ENCODE peak calls at places on chromosomes 2 and 18, in ten cellular contexts. H is upper lobe of right lung, G is tibial artery, Y is fibroblast of lung, R is colonic mucosa, P is mesendoderm, K is aorta, T is cardiac muscle cell, L is vagina, A is Peyer's patch. Z is an unnamed sample.

GRCh38 chr2:237878321-237879057 is 19.1 kb downstream of the RAMP1 start:
- DNase-seq in H (peak), G (peak), Y (no peak), R (no peak), P (no peak), K (peak), T (no peak), L (no peak), A (peak), Z (no peak)

GRCh38 chr2:64663402-64663801 is 9.7 kb upstream of the SERTAD2 start:
- DNase-seq in H (no peak), G (no peak), Y (no peak), R (no peak), P (no peak), K (no peak), T (no peak), L (no peak), A (no peak), Z (no peak)

GRCh38 chr2:2234398-2234797 is 96.7 kb downstream of the MYT1L start:
- DNase-seq in H (no peak), G (no peak), Y (no peak), R (no peak), P (peak), K (no peak), T (no peak), L (no peak), A (no peak), Z (no peak)

GRCh38 chr2:107808023-107808422 is 18.7 kb upstream of the RGPD4 start:
- DNase-seq in H (no peak), G (no peak), Y (no peak), R (no peak), P (no peak), K (no peak), T (no peak), L (no peak), A (no peak), Z (no peak)

GRCh38 chr18:24055009-24055804 is 40.7 kb downstream of the TTC39C start:
- DNase-seq in H (no peak), G (no peak), Y (no peak), R (no peak), P (no peak), K (no peak), T (no peak), L (no peak), A (no peak), Z (no peak)

GRCh38 chr2:15844099-15844801 is 96.1 kb upstream of the MYCN start:
- DNase-seq in H (no peak), G (no peak), Y (no peak), R (no peak), P (peak), K (no peak), T (no peak), L (peak), A (no peak), Z (no peak)

GRCh38 chr2:232460171-232460570 is 4.2 kb downstream of the ALPI start:
- DNase-seq in H (no peak), G (no peak), Y (no peak), R (no peak), P (no peak), K (no peak), T (no peak), L (no peak), A (peak), Z (no peak)

GRCh38 chr2:176637497-176638166 is 368.4 kb downstream of the MTX2 start:
- DNase-seq in H (peak), G (no peak), Y (peak), R (peak), P (peak), K (peak), T (no peak), L (peak), A (peak), Z (no peak)

GRCh38 chr2:189579585-189579984 is 1.0 kb downstream of the SLC40A1 start:
- DNase-seq in H (no peak), G (no peak), Y (no peak), R (no peak), P (no peak), K (no peak), T (no peak), L (no peak), A (no peak), Z (no peak)

GRCh38 chr2:101142163-101142562 is 9.0 kb downstream of the TBC1D8 start:
- DNase-seq in H (no peak), G (no peak), Y (no peak), R (no peak), P (no peak), K (no peak), T (no peak), L (no peak), A (no peak), Z (no peak)

GRCh38 chr18:11251891-11252270 is 102.5 kb upstream of the PIEZO2 start:
- DNase-seq in H (no peak), G (no peak), Y (peak), R (no peak), P (no peak), K (no peak), T (no peak), L (no peak), A (no peak), Z (no peak)

GRCh38 chr2:151851761-151852160 is 23.5 kb upstream of the ARL5A start:
- DNase-seq in H (no peak), G (no peak), Y (peak), R (no peak), P (no peak), K (no peak), T (peak), L (no peak), A (no peak), Z (no peak)

GRCh38 chr2:127437781-127438726 is 19.8 kb downstream of the PROC start:
- DNase-seq in H (peak), G (no peak), Y (no peak), R (peak), P (peak), K (no peak), T (no peak), L (no peak), A (no peak), Z (no peak)

GRCh38 chr2:138030459-138030858 is 66.2 kb downstream of the HNMT start:
- DNase-seq in H (no peak), G (no peak), Y (peak), R (no peak), P (no peak), K (no peak), T (no peak), L (no peak), A (no peak), Z (no peak)

GRCh38 chr2:103902347-103902746 is 951.6 kb upstream of the POU3F3 start:
- DNase-seq in H (no peak), G (no peak), Y (no peak), R (no peak), P (no peak), K (no peak), T (no peak), L (no peak), A (no peak), Z (no peak)

GRCh38 chr2:218289639-218290315 is 2.5 kb downstream of the TMBIM1 start:
- DNase-seq in H (no peak), G (peak), Y (peak), R (peak), P (no peak), K (no peak), T (no peak), L (no peak), A (peak), Z (peak)

GRCh38 chr2:86072271-86072858 is 33.3 kb downstream of the POLR1A start:
- DNase-seq in H (no peak), G (peak), Y (peak), R (no peak), P (no peak), K (peak), T (no peak), L (no peak), A (peak), Z (no peak)

GRCh38 chr18:9876523-9876866 is 9.3 kb upstream of the TXNDC2 start:
- DNase-seq in H (no peak), G (no peak), Y (no peak), R (no peak), P (no peak), K (no peak), T (no peak), L (no peak), A (no peak), Z (no peak)

GRCh38 chr2:219803294-219803693 is 175.9 kb downstream of the SLC4A3 start:
- DNase-seq in H (no peak), G (no peak), Y (peak), R (no peak), P (no peak), K (no peak), T (no peak), L (no peak), A (no peak), Z (no peak)

GRCh38 chr2:67463810-67464209 is 66.7 kb downstream of the ETAA1 start:
- DNase-seq in H (no peak), G (no peak), Y (peak), R (no peak), P (no peak), K (no peak), T (no peak), L (no peak), A (no peak), Z (no peak)

GRCh38 chr2:71783815-71784214 is 330.5 kb downstream of the DYSF start:
- DNase-seq in H (no peak), G (peak), Y (no peak), R (peak), P (no peak), K (no peak), T (no peak), L (no peak), A (no peak), Z (peak)

GRCh38 chr2:71784734-71785549 is 331.6 kb downstream of the DYSF start:
- DNase-seq in H (no peak), G (peak), Y (peak), R (peak), P (peak), K (no peak), T (no peak), L (peak), A (no peak), Z (peak)

GRCh38 chr2:71787108-71787415 is 333.7 kb downstream of the DYSF start:
- DNase-seq in H (no peak), G (no peak), Y (no peak), R (peak), P (no peak), K (no peak), T (no peak), L (peak), A (no peak), Z (no peak)

GRCh38 chr2:71786291-71787107 is 333.1 kb downstream of the DYSF start:
- DNase-seq in H (no peak), G (peak), Y (no peak), R (peak), P (no peak), K (no peak), T (no peak), L (peak), A (no peak), Z (no peak)

GRCh38 chr2:71785550-71785951 is 332.2 kb downstream of the DYSF start:
- DNase-seq in H (no peak), G (peak), Y (no peak), R (peak), P (no peak), K (no peak), T (no peak), L (peak), A (no peak), Z (peak)
- H3K27ac ChIP-seq in H (no peak), G (no peak), Y (no peak), R (no peak), P (no peak), K (no peak), T (no peak), L (no peak), A (no peak), Z (no peak)

DNA sequence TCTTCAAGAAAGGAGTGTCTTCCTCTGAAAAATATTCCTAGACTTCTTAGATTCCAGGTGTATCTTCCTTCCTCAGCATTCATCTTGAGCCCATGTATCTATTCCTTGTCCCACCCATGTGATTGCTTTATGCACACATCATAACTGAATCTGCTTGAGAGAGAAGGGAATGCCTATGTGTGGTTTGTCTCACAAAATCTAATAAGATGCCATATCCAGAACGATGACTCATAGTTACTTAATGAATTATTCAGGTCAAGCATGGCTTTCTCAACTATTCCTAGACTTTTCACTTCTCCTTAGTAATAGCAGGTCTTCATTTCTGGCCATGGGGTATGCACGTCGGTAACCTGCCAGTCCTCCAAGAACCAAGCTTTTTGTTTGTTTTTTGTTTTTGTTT is 121.8 kb downstream of the SETBP1 start:
- DNase-seq in H (no peak), G (no peak), Y (peak), R (no peak), P (no peak), K (no peak), T (no peak), L (no peak), A (no peak), Z (no peak)
- H3K27ac ChIP-seq in H (peak), G (peak), Y (no peak), R (peak), P (no peak), K (peak), T (peak), L (peak), A (peak), Z (peak)

DNA sequence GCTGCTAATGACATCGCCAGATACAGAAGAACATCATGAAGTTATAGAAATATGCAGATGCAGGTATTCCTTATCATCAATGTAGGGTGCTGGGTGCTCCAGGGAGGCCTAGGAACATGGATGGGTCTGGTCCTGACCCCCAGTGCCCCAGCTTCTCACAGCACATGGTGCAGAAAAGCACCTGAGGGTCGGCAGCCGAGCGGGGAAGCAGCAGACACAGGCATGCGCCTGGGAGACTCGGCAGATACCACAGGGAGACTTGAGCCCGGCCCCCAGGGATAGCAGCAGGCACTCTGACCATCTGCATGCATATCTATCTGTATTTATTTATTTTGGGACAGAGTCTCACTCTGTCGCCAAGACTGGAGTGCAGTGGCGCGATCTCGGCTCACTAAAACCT is 43.2 kb downstream of the TMEM18 start:
- DNase-seq in H (no peak), G (no peak), Y (no peak), R (no peak), P (no peak), K (no peak), T (no peak), L (peak), A (no peak), Z (peak)
- H3K27ac ChIP-seq in H (no peak), G (no peak), Y (no peak), R (no peak), P (no peak), K (no peak), T (no peak), L (no peak), A (no peak), Z (no peak)

DNA sequence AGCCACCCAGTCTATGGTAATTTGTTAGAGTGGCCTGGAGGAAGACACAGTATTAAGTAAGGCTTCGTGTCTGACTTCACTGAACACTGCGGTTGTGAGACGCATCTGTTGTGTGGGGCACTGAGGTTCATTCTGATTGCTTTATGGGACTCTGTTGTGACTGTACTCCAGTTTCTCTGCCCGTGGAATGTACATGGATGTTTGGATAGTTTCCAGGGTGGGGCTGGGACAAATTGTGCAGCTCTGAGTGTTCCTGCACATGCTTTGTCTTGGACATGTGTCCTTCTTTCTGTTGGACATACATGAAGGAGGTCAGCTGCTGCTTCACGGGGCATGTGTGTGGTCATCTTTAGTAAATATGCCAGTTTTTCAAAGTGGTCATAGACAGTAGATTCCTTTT is 58.5 kb downstream of the ODC1 start:
- DNase-seq in H (no peak), G (no peak), Y (no peak), R (no peak), P (no peak), K (no peak), T (no peak), L (no peak), A (peak), Z (no peak)
- H3K27ac ChIP-seq in H (peak), G (no peak), Y (no peak), R (no peak), P (no peak), K (no peak), T (no peak), L (no peak), A (peak), Z (no peak)

GRCh38 chr2:54572636-54573531 is 116.8 kb downstream of the SPTBN1 start:
- DNase-seq in H (no peak), G (no peak), Y (peak), R (no peak), P (no peak), K (no peak), T (no peak), L (no peak), A (no peak), Z (no peak)
- H3K27ac ChIP-seq in H (peak), G (peak), Y (peak), R (peak), P (peak), K (peak), T (peak), L (peak), A (peak), Z (peak)

GRCh38 chr2:240998706-240999000 is 235 bp downstream of the SNED1 start:
- DNase-seq in H (no peak), G (no peak), Y (no peak), R (no peak), P (no peak), K (no peak), T (no peak), L (no peak), A (no peak), Z (no peak)
- H3K27ac ChIP-seq in H (peak), G (peak), Y (no peak), R (no peak), P (no peak), K (peak), T (no peak), L (peak), A (no peak), Z (peak)

DNA sequence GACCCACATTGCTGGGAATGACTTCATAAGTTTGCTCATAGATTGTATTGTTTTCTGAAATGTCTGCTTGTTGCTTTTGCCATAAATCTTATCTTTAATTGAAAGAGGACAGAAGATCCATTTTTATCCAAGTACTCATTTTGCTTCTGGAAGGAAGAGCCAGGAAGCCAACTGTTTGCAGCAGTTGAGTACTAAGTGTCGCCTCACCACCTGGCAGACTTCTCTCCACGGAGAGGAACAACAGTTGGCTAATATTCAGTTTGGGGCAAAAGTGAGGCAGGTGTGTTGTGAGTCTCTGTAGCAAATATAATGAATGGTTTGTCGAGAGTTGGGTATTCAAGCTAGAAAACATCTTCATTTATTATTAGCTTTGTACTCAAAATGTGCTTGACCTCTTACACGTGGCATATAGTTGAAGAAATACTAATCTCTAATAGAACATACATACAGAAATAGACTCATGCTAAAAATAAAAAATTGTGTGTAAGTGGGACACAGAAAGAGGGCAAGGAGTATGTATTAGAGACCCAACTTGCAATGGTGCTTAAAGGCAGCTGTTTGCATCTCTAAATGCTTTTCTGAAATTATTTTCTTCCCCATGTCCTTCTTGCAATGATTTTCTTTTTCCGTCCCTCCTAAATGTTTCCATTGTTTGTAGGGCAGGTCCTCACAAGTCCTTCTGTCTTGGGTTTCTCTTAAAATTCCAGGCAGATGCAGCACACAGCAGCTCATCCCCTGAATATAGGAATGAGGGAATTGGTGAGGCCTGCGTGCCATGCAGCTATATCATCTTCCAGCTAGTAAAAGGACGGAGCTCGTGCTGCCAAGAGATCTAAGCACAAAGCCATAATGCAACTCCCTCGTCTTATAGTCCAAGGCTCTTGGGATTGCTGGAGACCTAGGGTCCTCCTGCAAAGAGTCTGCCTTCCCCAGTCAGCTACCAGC is 44.8 kb upstream of the MAP3K20 start:
- DNase-seq in H (no peak), G (no peak), Y (no peak), R (no peak), P (no peak), K (no peak), T (no peak), L (no peak), A (no peak), Z (peak)
- H3K27ac ChIP-seq in H (no peak), G (no peak), Y (no peak), R (no peak), P (no peak), K (no peak), T (no peak), L (no peak), A (no peak), Z (no peak)